ENCODE peak calls at places on chromosomes 2 and 18, in seven cellular contexts. M is neuronal stem cell, B is H1, P is IMR-90, U is H9, H is mesenchymal stem cell, E is trophoblast cell. I is an unnamed sample.

GRCh38 chr18:69518989-69519388 is 118.3 kb downstream of the DOK6 start:
- DNase-seq in M (no peak), B (no peak), P (peak; percentile 10), U (no peak), H (no peak), E (no peak), I (no peak)

GRCh38 chr18:41939326-41939725 is 15.7 kb upstream of the PIK3C3 start:
- DNase-seq in M (no peak), B (no peak), P (peak; percentile 35), U (no peak), H (no peak), E (no peak), I (no peak)

GRCh38 chr18:79608535-79608934 is 71.1 kb upstream of the CTDP1 start:
- DNase-seq in M (no peak), B (no peak), P (no peak), U (no peak), H (no peak), E (no peak), I (no peak)

GRCh38 chr2:223654384-223654915 is 52.3 kb upstream of the SCG2 start:
- DNase-seq in M (no peak), B (no peak), P (peak; percentile 77), U (no peak), H (peak; percentile 65), E (peak; percentile 46), I (no peak)

GRCh38 chr2:25089605-25090424 is 47.9 kb downstream of the EFR3B start:
- DNase-seq in M (peak; percentile 56), B (peak; percentile 57), P (no peak), U (peak; percentile 48), H (no peak), E (no peak), I (no peak)

GRCh38 chr18:23200751-23201150 is 65.5 kb downstream of the CABLES1 start:
- DNase-seq in M (no peak), B (no peak), P (no peak), U (no peak), H (no peak), E (peak; percentile 80), I (peak; percentile 88)

GRCh38 chr2:165239826-165240618 is 808 bp downstream of the SCN2A start:
- DNase-seq in M (no peak), B (no peak), P (no peak), U (no peak), H (no peak), E (no peak), I (no peak)

GRCh38 chr18:60684843-60685513 is 312.4 kb upstream of the MC4R start:
- DNase-seq in M (no peak), B (no peak), P (peak; percentile 17), U (no peak), H (peak; percentile 39), E (peak; percentile 0), I (peak; percentile 43)

GRCh38 chr2:70921839-70922590 is 13.7 kb upstream of the ATP6V1B1 start:
- DNase-seq in M (no peak), B (peak; percentile 48), P (peak; percentile 33), U (peak; percentile 28), H (peak; percentile 20), E (no peak), I (no peak)

GRCh38 chr18:12593861-12594260 is 64.0 kb downstream of the SPIRE1 start:
- DNase-seq in M (no peak), B (no peak), P (peak; percentile 69), U (no peak), H (no peak), E (no peak), I (no peak)

GRCh38 chr2:229412686-229413085 is 141.6 kb upstream of the PID1 start:
- DNase-seq in M (no peak), B (no peak), P (no peak), U (no peak), H (no peak), E (no peak), I (no peak)

GRCh38 chr2:74690571-74690970 is 36.5 kb downstream of the SEMA4F start:
- DNase-seq in M (peak; percentile 56), B (no peak), P (peak; percentile 71), U (no peak), H (peak; percentile 72), E (peak; percentile 49), I (peak; percentile 63)

GRCh38 chr2:79977782-79978181 is 326.8 kb downstream of the LRRTM1 start:
- DNase-seq in M (no peak), B (no peak), P (peak; percentile 56), U (no peak), H (no peak), E (no peak), I (peak; percentile 34)

GRCh38 chr2:167572895-167573294 is 674.5 kb downstream of the STK39 start:
- DNase-seq in M (no peak), B (no peak), P (no peak), U (no peak), H (no peak), E (no peak), I (no peak)

GRCh38 chr2:65045651-65046050 is 10.6 kb upstream of the CEP68 start:
- DNase-seq in M (peak; percentile 32), B (no peak), P (peak; percentile 30), U (peak; percentile 82), H (peak; percentile 83), E (peak; percentile 91), I (peak; percentile 89)

GRCh38 chr2:40093036-40093673 is 314.1 kb upstream of the THUMPD2 start:
- DNase-seq in M (peak; percentile 29), B (no peak), P (peak; percentile 54), U (no peak), H (peak; percentile 87), E (no peak), I (peak; percentile 88)

GRCh38 chr18:70319185-70319584 is 30.3 kb downstream of the SOCS6 start:
- DNase-seq in M (no peak), B (no peak), P (no peak), U (no peak), H (no peak), E (no peak), I (no peak)

GRCh38 chr2:68292108-68292710 is 27.5 kb downstream of the CNRIP1 start:
- DNase-seq in M (no peak), B (no peak), P (peak; percentile 37), U (no peak), H (peak; percentile 40), E (no peak), I (peak; percentile 42)

GRCh38 chr2:207167129-207167923 is 1.6 kb upstream of the KLF7 start:
- DNase-seq in M (no peak), B (no peak), P (peak; percentile 72), U (no peak), H (peak; percentile 77), E (no peak), I (no peak)

DNA sequence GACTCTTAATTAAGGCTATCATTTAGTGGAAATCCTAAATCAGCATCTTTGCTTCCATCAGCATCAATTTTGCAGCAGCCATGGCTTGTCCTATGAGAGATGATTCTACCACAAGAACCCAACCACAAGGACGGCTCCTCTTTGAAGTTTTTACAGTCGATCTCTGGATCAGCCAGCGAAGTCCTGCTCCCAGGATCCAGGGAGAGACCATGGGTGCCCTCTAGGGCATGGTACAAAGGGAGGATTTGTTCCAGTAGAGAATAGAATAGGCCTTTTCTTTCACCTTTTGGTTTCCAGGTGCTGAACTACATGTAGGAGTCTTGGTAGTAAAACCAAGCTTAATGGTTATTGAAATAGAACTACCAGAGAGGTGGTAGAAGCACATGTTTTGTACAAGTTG is 52.7 kb downstream of the TMEM200C start:
- DNase-seq in M (no peak), B (no peak), P (no peak), U (no peak), H (no peak), E (no peak), I (peak; percentile 27)
- H3K23ac ChIP-seq in M (no peak overlapping the region), B (no peak overlapping the region), P (no peak overlapping the region), U (no peak overlapping the region), H (no peak overlapping the region), E (no peak overlapping the region), I (no peak overlapping the region)

GRCh38 chr2:129709956-129710598 is 269.4 kb upstream of the RAB6C start:
- DNase-seq in M (no peak), B (peak; percentile 40), P (no peak), U (peak; percentile 31), H (no peak), E (no peak), I (no peak)

GRCh38 chr2:129712586-129712985 is 266.9 kb upstream of the RAB6C start:
- DNase-seq in M (no peak), B (no peak), P (no peak), U (no peak), H (no peak), E (no peak), I (no peak)

GRCh38 chr2:129711816-129712420 is 267.5 kb upstream of the RAB6C start:
- DNase-seq in M (no peak), B (no peak), P (no peak), U (no peak), H (no peak), E (peak; percentile 93), I (no peak)

GRCh38 chr2:129709030-129709955 is 270.2 kb upstream of the RAB6C start:
- DNase-seq in M (no peak), B (peak; percentile 44), P (no peak), U (peak; percentile 26), H (no peak), E (no peak), I (no peak)

GRCh38 chr2:129710670-129711495 is 268.6 kb upstream of the RAB6C start:
- DNase-seq in M (no peak), B (no peak), P (no peak), U (no peak), H (no peak), E (no peak), I (no peak)
- H2BK120ac ChIP-seq in M (no peak overlapping the region), B (no peak overlapping the region), P (no peak overlapping the region), U (no peak overlapping the region), H (no peak overlapping the region), E (no peak overlapping the region), I (no peak overlapping the region)

GRCh38 chr2:200681731-200682130 is 95.9 kb downstream of the AOX1 start:
- DNase-seq in M (no peak), B (no peak), P (peak; percentile 6), U (no peak), H (no peak), E (no peak), I (no peak)

GRCh38 chr2:200673191-200673590 is 87.4 kb downstream of the AOX1 start:
- DNase-seq in M (no peak), B (no peak), P (no peak), U (no peak), H (no peak), E (no peak), I (no peak)

GRCh38 chr2:200677721-200678532 is 92.1 kb downstream of the AOX1 start:
- DNase-seq in M (no peak), B (no peak), P (peak; percentile 67), U (no peak), H (no peak), E (no peak), I (no peak)

GRCh38 chr2:200679157-200679934 is 93.5 kb downstream of the AOX1 start:
- DNase-seq in M (no peak), B (no peak), P (no peak), U (no peak), H (no peak), E (no peak), I (peak; percentile 43)

DNA sequence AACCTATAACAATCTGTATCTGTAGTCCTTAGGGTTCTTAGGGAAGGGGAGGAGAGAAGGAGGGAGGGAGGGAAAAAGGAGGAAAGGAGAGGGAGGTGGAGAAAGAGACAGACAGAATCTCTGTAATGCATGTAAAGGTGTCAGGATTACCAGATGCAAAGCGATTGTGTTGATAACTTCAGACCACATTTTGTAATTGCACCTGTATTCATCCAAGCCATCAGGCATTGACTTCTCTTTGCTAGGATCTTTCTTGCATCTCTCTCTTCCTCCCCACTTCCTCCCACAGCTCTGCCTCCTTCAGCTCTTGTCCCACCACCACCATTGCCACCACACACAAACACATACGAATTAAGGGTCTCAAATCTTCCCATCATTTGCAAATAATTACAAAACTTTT is 91.3 kb downstream of the AOX1 start:
- DNase-seq in M (no peak), B (no peak), P (no peak), U (no peak), H (no peak), E (no peak), I (no peak)
- H3K9ac ChIP-seq in M (no peak overlapping the region), B (no peak overlapping the region), P (no peak overlapping the region), U (no peak overlapping the region), H (no peak overlapping the region), E (no peak overlapping the region), I (no peak overlapping the region)

GRCh38 chr2:2597712-2598111 is 266.6 kb upstream of the MYT1L start:
- DNase-seq in M (no peak), B (no peak), P (no peak), U (no peak), H (no peak), E (no peak), I (no peak)
- H3K23ac ChIP-seq in M (no peak overlapping the region), B (no peak overlapping the region), P (no peak overlapping the region), U (no peak overlapping the region), H (no peak overlapping the region), E (no peak overlapping the region), I (no peak overlapping the region)